ENCODE peak calls at places on chromosomes 6 and 20, in four cellular contexts. One of them, this sample, is unnamed.

GRCh38 chr6:1624848-1625341 is 15.2 kb downstream of the FOXC1 start:
- DNase-seq in AG08395: peak; percentile 56
- DNase-seq in Right ventricle myocardium superior: no peak
- DNase-seq in neural crest cell: no peak
- DNase-seq in this sample: no peak

GRCh38 chr20:36407196-36407733 is 101.1 kb downstream of the DLGAP4 start:
- DNase-seq in Right ventricle myocardium superior: no peak
- DNase-seq in neural crest cell: no peak
- DNase-seq in AG08395: peak; percentile 44
- DNase-seq in this sample: no peak

GRCh38 chr6:159045826-159046225 is 1.0 kb upstream of the TAGAP start:
- DNase-seq in AG08395: no peak
- DNase-seq in Right ventricle myocardium superior: no peak
- DNase-seq in neural crest cell: no peak
- DNase-seq in this sample: no peak

GRCh38 chr6:19368511-19368910 is 468.7 kb upstream of the ID4 start:
- DNase-seq in neural crest cell: no peak
- DNase-seq in Right ventricle myocardium superior: no peak
- DNase-seq in AG08395: peak; percentile 52
- DNase-seq in this sample: no peak

GRCh38 chr6:39430968-39431523 is 108.5 kb upstream of the KCNK16 start:
- DNase-seq in AG08395: peak; percentile 61
- DNase-seq in neural crest cell: no peak
- DNase-seq in Right ventricle myocardium superior: peak; percentile 73
- DNase-seq in this sample: no peak

GRCh38 chr20:62151225-62151624 is 7.7 kb downstream of the SS18L1 start:
- DNase-seq in neural crest cell: no peak
- DNase-seq in AG08395: no peak
- DNase-seq in Right ventricle myocardium superior: no peak
- DNase-seq in this sample: no peak

GRCh38 chr6:111263837-111264236 is 176.5 kb downstream of the SLC16A10 start:
- DNase-seq in Right ventricle myocardium superior: no peak
- DNase-seq in neural crest cell: no peak
- DNase-seq in AG08395: peak; percentile 83
- DNase-seq in this sample: peak; percentile 42

GRCh38 chr6:43074847-43075741 is 1.0 kb upstream of the PTK7 start:
- DNase-seq in AG08395: peak; percentile 62
- DNase-seq in Right ventricle myocardium superior: no peak
- DNase-seq in neural crest cell: no peak
- DNase-seq in this sample: no peak

GRCh38 chr20:44910690-44911262 is 916 bp downstream of the PABPC1L start:
- DNase-seq in AG08395: no peak
- DNase-seq in Right ventricle myocardium superior: no peak
- DNase-seq in neural crest cell: no peak
- DNase-seq in this sample: no peak

GRCh38 chr20:32358883-32359632 is 927 bp downstream of the ASXL1 start:
- DNase-seq in AG08395: peak; percentile 77
- DNase-seq in Right ventricle myocardium superior: peak; percentile 83
- DNase-seq in neural crest cell: peak; percentile 72
- DNase-seq in this sample: no peak

GRCh38 chr20:50518270-50518721 is 8.1 kb downstream of the PTPN1 start:
- DNase-seq in neural crest cell: no peak
- DNase-seq in Right ventricle myocardium superior: no peak
- DNase-seq in AG08395: no peak
- DNase-seq in this sample: no peak

GRCh38 chr6:150028799-150029198 is 3.5 kb upstream of the RAET1L start:
- DNase-seq in AG08395: no peak
- DNase-seq in neural crest cell: no peak
- DNase-seq in Right ventricle myocardium superior: no peak
- DNase-seq in this sample: no peak

GRCh38 chr6:34063641-34064040 is 82.2 kb downstream of the GRM4 start:
- DNase-seq in neural crest cell: no peak
- DNase-seq in AG08395: no peak
- DNase-seq in Right ventricle myocardium superior: no peak
- DNase-seq in this sample: no peak

GRCh38 chr6:15183979-15184378 is 61.9 kb upstream of the JARID2 start:
- DNase-seq in Right ventricle myocardium superior: no peak
- DNase-seq in neural crest cell: no peak
- DNase-seq in AG08395: no peak
- DNase-seq in this sample: no peak

GRCh38 chr20:62824476-62825287 is 7.8 kb downstream of the COL9A3 start:
- DNase-seq in Right ventricle myocardium superior: no peak
- DNase-seq in AG08395: no peak
- DNase-seq in neural crest cell: peak; percentile 46
- DNase-seq in this sample: no peak

GRCh38 chr20:62195736-62196135 is 12.9 kb downstream of the MTG2 start:
- DNase-seq in AG08395: no peak
- DNase-seq in Right ventricle myocardium superior: peak; percentile 37
- DNase-seq in neural crest cell: no peak
- DNase-seq in this sample: no peak

GRCh38 chr6:79762370-79762769 is 131.2 kb downstream of the SH3BGRL2 start:
- DNase-seq in Right ventricle myocardium superior: no peak
- DNase-seq in AG08395: no peak
- DNase-seq in neural crest cell: no peak
- DNase-seq in this sample: no peak

GRCh38 chr20:63315982-63316491 is 23.1 kb downstream of the COL20A1 start:
- DNase-seq in neural crest cell: no peak
- DNase-seq in Right ventricle myocardium superior: peak; percentile 26
- DNase-seq in AG08395: no peak
- DNase-seq in this sample: no peak

GRCh38 chr6:68967549-68968300 is 332.6 kb downstream of the ADGRB3 start:
- DNase-seq in AG08395: peak; percentile 59
- DNase-seq in Right ventricle myocardium superior: peak; percentile 46
- DNase-seq in neural crest cell: peak; percentile 61
- DNase-seq in this sample: no peak

GRCh38 chr6:125314019-125314581 is 12.3 kb upstream of the HDDC2 start:
- DNase-seq in neural crest cell: peak; percentile 61
- DNase-seq in Right ventricle myocardium superior: peak; percentile 67
- DNase-seq in AG08395: peak; percentile 76
- DNase-seq in this sample: no peak

GRCh38 chr20:63053430-63054102 is 46.8 kb upstream of the BHLHE23 start:
- DNase-seq in Right ventricle myocardium superior: no peak
- DNase-seq in neural crest cell: no peak
- DNase-seq in AG08395: no peak
- DNase-seq in this sample: no peak

GRCh38 chr6:86961432-86962200 is 24.3 kb downstream of the HTR1E start:
- DNase-seq in neural crest cell: no peak
- DNase-seq in AG08395: no peak
- DNase-seq in Right ventricle myocardium superior: no peak
- DNase-seq in this sample: no peak

GRCh38 chr6:98525860-98526259 is 308.5 kb upstream of the POU3F2 start:
- DNase-seq in AG08395: no peak
- DNase-seq in neural crest cell: no peak
- DNase-seq in Right ventricle myocardium superior: no peak
- DNase-seq in this sample: no peak

GRCh38 chr6:41921712-41921998 is 356 bp downstream of the BYSL start:
- DNase-seq in AG08395: peak; percentile 15
- DNase-seq in Right ventricle myocardium superior: no peak
- DNase-seq in neural crest cell: no peak
- DNase-seq in this sample: no peak

This sample was measured in HS-27A.